ENCODE peak calls at places on chromosomes 11 and 22, in eight cellular contexts. M is H9, V is colonic mucosa, P is renal cortical epithelial cell, Q is NAMALWA, L is uterus, F is HT-29, E is Ammon's horn. B is an unnamed sample.

GRCh38 chr22:21931056-21931455 is 21.6 kb downstream of the PPM1F start:
- DNase-seq in F (no peak), M (no peak), Q (no peak), E (no peak), P (no peak), V (no peak), L (no peak), B (no peak)

GRCh38 chr11:60485987-60486386 is 6.6 kb upstream of the MS4A12 start:
- DNase-seq in F (peak), L (no peak), E (no peak), Q (peak), M (peak), P (no peak), V (peak), B (no peak)

GRCh38 chr22:19713228-19713627 is 1.1 kb upstream of the SEPTIN5 start:
- DNase-seq in V (no peak), M (no peak), P (no peak), L (no peak), F (no peak), E (no peak), Q (no peak), B (no peak)

GRCh38 chr11:125275905-125276634 is 111.5 kb downstream of the PKNOX2 start:
- DNase-seq in F (no peak), M (no peak), Q (no peak), P (no peak), E (no peak), V (no peak), L (no peak), B (peak)

GRCh38 chr22:17120711-17121234 is 387 bp downstream of the TMEM121B start:
- DNase-seq in V (no peak), E (peak), M (no peak), L (no peak), P (no peak), F (no peak), Q (no peak), B (peak)

GRCh38 chr11:68780829-68781228 is 29.5 kb upstream of the TESMIN start:
- DNase-seq in E (no peak), L (no peak), F (no peak), Q (peak), V (peak), M (peak), P (no peak), B (peak)

GRCh38 chr11:8038393-8038792 is 42.6 kb upstream of the TUB start:
- DNase-seq in V (no peak), E (peak), P (no peak), L (no peak), M (no peak), F (no peak), Q (no peak), B (no peak)

GRCh38 chr11:127006311-127006710 is 5.7 kb upstream of the KIRREL3 start:
- DNase-seq in Q (no peak), V (no peak), P (peak), M (no peak), F (no peak), E (no peak), L (no peak), B (no peak)

GRCh38 chr11:15969701-15970329 is 386.5 kb downstream of the SOX6 start:
- DNase-seq in V (no peak), Q (no peak), P (peak), M (no peak), E (peak), F (peak), L (no peak), B (no peak)

GRCh38 chr22:26321469-26321913 is 107.6 kb upstream of the ASPHD2 start:
- DNase-seq in F (no peak), V (no peak), P (no peak), M (no peak), E (peak), Q (no peak), L (no peak), B (peak)

GRCh38 chr11:61187505-61188130 is 15.7 kb upstream of the PGA3 start:
- DNase-seq in L (peak), V (peak), M (peak), F (peak), P (peak), Q (peak), E (peak), B (peak)

GRCh38 chr11:67355023-67355793 is 1.9 kb upstream of the POLD4 start:
- DNase-seq in F (no peak), M (no peak), Q (no peak), L (no peak), E (no peak), V (no peak), P (no peak), B (no peak)

GRCh38 chr11:118229274-118229847 is 4.5 kb upstream of the JAML start:
- DNase-seq in M (no peak), Q (no peak), P (no peak), F (no peak), V (no peak), L (no peak), E (no peak), B (no peak)

GRCh38 chr22:29617922-29618629 is 14.6 kb downstream of the NF2 start:
- DNase-seq in L (no peak), Q (no peak), M (no peak), P (peak), E (no peak), V (no peak), F (peak), B (peak)

GRCh38 chr22:41252365-41252764 is 11.6 kb upstream of the CHADL start:
- DNase-seq in V (no peak), L (no peak), F (no peak), M (no peak), Q (no peak), P (no peak), E (no peak), B (no peak)

GRCh38 chr22:40967120-40967760 is 16.1 kb downstream of the RBX1 start:
- DNase-seq in Q (no peak), L (no peak), M (no peak), V (no peak), P (no peak), E (no peak), F (no peak), B (no peak)

GRCh38 chr11:85118151-85118550 is 509.0 kb downstream of the DLG2 start:
- DNase-seq in Q (no peak), E (no peak), L (no peak), P (no peak), V (no peak), F (no peak), M (no peak), B (no peak)

GRCh38 chr22:46465793-46466192 is 71.6 kb downstream of the CELSR1 start:
- DNase-seq in P (no peak), Q (no peak), F (no peak), L (no peak), M (no peak), V (no peak), E (no peak), B (no peak)

GRCh38 chr22:36858966-36859365 is 1.8 kb upstream of the NCF4 start:
- DNase-seq in F (no peak), Q (peak), P (no peak), M (no peak), L (no peak), E (no peak), V (no peak), B (no peak)

GRCh38 chr11:17831883-17832282 is 97.3 kb downstream of the KCNC1 start:
- DNase-seq in M (no peak), L (no peak), F (no peak), V (no peak), E (no peak), Q (no peak), P (no peak), B (no peak)

GRCh38 chr11:127345819-127346459 is 345.4 kb upstream of the KIRREL3 start:
- DNase-seq in P (peak), V (no peak), E (peak), M (peak), L (no peak), Q (peak), F (peak), B (peak)

GRCh38 chr22:29265929-29266328 is 1.9 kb downstream of the RHBDD3 start:
- DNase-seq in E (no peak), V (no peak), M (no peak), L (no peak), F (no peak), Q (no peak), P (no peak), B (no peak)

GRCh38 chr11:3154001-3154599 is 11.0 kb downstream of the OSBPL5 start:
- DNase-seq in L (no peak), P (no peak), F (no peak), Q (no peak), M (no peak), V (no peak), E (no peak), B (no peak)

GRCh38 chr11:5291207-5291838 is 10.4 kb downstream of the OR51B4 start:
- DNase-seq in M (peak), L (no peak), P (peak), E (no peak), Q (peak), F (peak), V (no peak), B (peak)

GRCh38 chr11:15905815-15906214 is 450.5 kb downstream of the SOX6 start:
- DNase-seq in P (no peak), F (no peak), L (no peak), E (peak), V (no peak), M (no peak), Q (no peak), B (no peak)

GRCh38 chr11:36744375-36745168 is 146.5 kb upstream of the RAG2 start:
- DNase-seq in F (peak), E (peak), P (peak), M (peak), Q (peak), L (peak), V (peak), B (peak)

GRCh38 chr11:60987577-60988277 is 16.2 kb downstream of the CD6 start:
- DNase-seq in E (no peak), Q (no peak), P (no peak), M (no peak), F (no peak), L (no peak), V (no peak), B (no peak)

GRCh38 chr11:10628506-10629236 is 60.2 kb upstream of the LYVE1 start:
- DNase-seq in P (no peak), L (no peak), E (no peak), V (no peak), M (no peak), Q (no peak), F (no peak), B (no peak)

GRCh38 chr22:32050678-32051515 is 7.8 kb downstream of the SLC5A1 start:
- DNase-seq in F (peak), L (no peak), E (peak), Q (no peak), M (peak), P (peak), V (no peak), B (peak)

GRCh38 chr11:132983289-132983688 is 549.0 kb downstream of the OPCML start:
- DNase-seq in L (no peak), M (no peak), Q (no peak), F (no peak), V (no peak), E (no peak), P (no peak), B (no peak)

GRCh38 chr11:76598426-76598839 is 72.1 kb downstream of the LRRC32 start:
- DNase-seq in L (no peak), Q (peak), V (no peak), P (peak), M (peak), E (no peak), F (peak), B (no peak)

GRCh38 chr11:117913736-117914397 is 15.3 kb downstream of the TMPRSS13 start:
- DNase-seq in M (peak), L (no peak), F (no peak), Q (no peak), V (no peak), P (no peak), E (no peak), B (no peak)

GRCh38 chr11:102572537-102573220 is 42.1 kb upstream of the MMP7 start:
- DNase-seq in L (no peak), F (no peak), Q (no peak), E (no peak), P (no peak), V (no peak), M (no peak), B (no peak)

GRCh38 chr22:50323900-50324299 is 2.9 kb downstream of the DENND6B start:
- DNase-seq in M (no peak), Q (no peak), V (no peak), E (no peak), F (no peak), P (no peak), L (no peak), B (no peak)

GRCh38 chr11:102683277-102683676 is 22.3 kb downstream of the MMP27 start:
- DNase-seq in M (peak), Q (peak), L (no peak), P (no peak), V (no peak), F (peak), E (no peak), B (no peak)

GRCh38 chr11:62601364-62602140 is at the start of gene MTA2:
- DNase-seq in E (peak), L (peak), F (peak), V (peak), Q (peak), P (peak), M (peak), B (peak)

GRCh38 chr22:22720201-22720723 is 75.8 kb downstream of the GGTLC2 start:
- DNase-seq in F (peak), M (peak), V (peak), Q (peak), E (peak), L (no peak), P (peak), B (peak)

B was measured in Caki2.